ENCODE peak calls at places on chromosome 22, in five cellular contexts. J, T, E, L and K are unnamed samples. For H3K4me1, the result is how much of the 10 kb centered on the place peaks cover.

GRCh38 chr22:11066458-11067285 is 4461.3 kb upstream of the OR11H1 start:
- DNase-seq in E (no peak), T (no peak), L (no peak), J (no peak), K (peak)

GRCh38 chr22:43017525-43018290 is 2.8 kb upstream of the PACSIN2 start:
- DNase-seq in L (no peak), E (no peak), J (no peak), T (no peak), K (no peak)

GRCh38 chr22:44309137-44309536 is 3.6 kb downstream of the SHISAL1 start:
- DNase-seq in E (no peak), J (no peak), L (peak), T (no peak), K (no peak)

GRCh38 chr22:28021116-28021997 is 102.3 kb upstream of the PITPNB start:
- DNase-seq in T (peak), E (peak), J (no peak), L (no peak), K (no peak)

GRCh38 chr22:46263208-46263575 is at the start of gene PKDREJ:
- DNase-seq in E (no peak), T (no peak), J (no peak), L (no peak), K (no peak)

GRCh38 chr22:29157759-29158535 is 47.7 kb upstream of the EMID1 start:
- DNase-seq in T (no peak), L (no peak), J (no peak), E (no peak), K (no peak)

GRCh38 chr22:49719046-49719445 is 108.6 kb downstream of the BRD1 start:
- DNase-seq in L (no peak), J (no peak), E (peak), T (no peak), K (peak)

GRCh38 chr22:36220457-36220921 is 18.8 kb downstream of the APOL2 start:
- DNase-seq in T (no peak), E (no peak), J (no peak), L (peak), K (no peak)

GRCh38 chr22:35785181-35785923 is 67.7 kb downstream of the APOL5 start:
- DNase-seq in E (no peak), T (no peak), J (no peak), L (no peak), K (no peak)

GRCh38 chr22:44493206-44493605 is 4.8 kb downstream of the RTL6 start:
- DNase-seq in E (no peak), L (no peak), J (no peak), T (no peak), K (no peak)

GRCh38 chr22:37121887-37122591 is 12.5 kb upstream of the TMPRSS6 start:
- DNase-seq in J (no peak), E (peak), T (no peak), L (no peak), K (no peak)

GRCh38 chr22:30005213-30005857 is 74.9 kb upstream of the HORMAD2 start:
- DNase-seq in E (peak), J (peak), T (peak), L (peak), K (no peak)

GRCh38 chr22:22955866-22956535 is 68.4 kb downstream of the IGLL5 start:
- DNase-seq in T (peak), L (peak), E (peak), J (no peak), K (no peak)

GRCh38 chr22:25953919-25954318 is 211.9 kb downstream of the MYO18B start:
- DNase-seq in L (no peak), T (no peak), E (no peak), J (no peak), K (no peak)

GRCh38 chr22:42970029-42970428 is 44.9 kb downstream of the PACSIN2 start:
- DNase-seq in T (no peak), J (no peak), E (no peak), L (no peak), K (no peak)

GRCh38 chr22:23471698-23472097 is 108.4 kb downstream of the IGLL1 start:
- DNase-seq in L (no peak), J (no peak), T (no peak), E (no peak), K (no peak)

GRCh38 chr22:24894220-24894975 is 52.1 kb downstream of the LHFPL7 start:
- DNase-seq in T (peak), L (peak), J (peak), E (peak), K (no peak)

GRCh38 chr22:24893341-24894070 is 53.0 kb downstream of the LHFPL7 start:
- DNase-seq in J (peak), T (peak), E (no peak), L (no peak), K (no peak)

DNA sequence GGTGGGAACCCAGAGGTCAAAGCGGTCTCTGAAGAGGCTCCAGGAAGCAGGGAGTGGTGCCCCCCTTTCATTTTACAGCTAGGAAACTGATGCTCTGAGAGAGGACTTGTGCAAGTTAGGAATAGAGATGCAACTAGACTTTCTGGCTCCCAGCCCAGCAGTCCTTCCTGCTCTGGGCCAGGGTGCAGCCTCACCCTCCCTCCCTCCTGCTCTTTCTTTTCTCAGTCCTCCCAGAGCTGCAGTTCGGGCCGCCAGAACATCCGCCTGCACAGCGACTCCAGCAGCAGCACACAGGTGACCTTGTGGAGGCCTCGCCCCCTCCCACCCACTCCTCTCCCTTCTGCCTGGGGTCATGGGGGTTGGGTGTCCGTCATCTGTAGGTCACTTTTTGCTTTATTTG is 51.5 kb downstream of the LHFPL7 start:
- DNase-seq in J (peak), L (peak), E (peak), T (peak), K (no peak)
- H3K4me3 ChIP-seq in J (no peak), L (no peak), E (no peak), T (no peak), K (no peak)

GRCh38 chr22:48380016-48380665 is 1447.5 kb downstream of the BRD1 start:
- DNase-seq in L (no peak), E (peak), T (peak), J (no peak), K (no peak)
- TF ChIP-seq CTCF in L (no peak), E (no peak), T (no peak), J (no peak), K (no peak)

GRCh38 chr22:20567993-20568417 is 60.6 kb downstream of the MED15 start:
- DNase-seq in L (no peak), J (no peak), T (no peak), E (no peak), K (no peak)
- H3K4me1 ChIP-seq in L (under half), J (under half), T (under half), E (under half), K (half or more)

DNA sequence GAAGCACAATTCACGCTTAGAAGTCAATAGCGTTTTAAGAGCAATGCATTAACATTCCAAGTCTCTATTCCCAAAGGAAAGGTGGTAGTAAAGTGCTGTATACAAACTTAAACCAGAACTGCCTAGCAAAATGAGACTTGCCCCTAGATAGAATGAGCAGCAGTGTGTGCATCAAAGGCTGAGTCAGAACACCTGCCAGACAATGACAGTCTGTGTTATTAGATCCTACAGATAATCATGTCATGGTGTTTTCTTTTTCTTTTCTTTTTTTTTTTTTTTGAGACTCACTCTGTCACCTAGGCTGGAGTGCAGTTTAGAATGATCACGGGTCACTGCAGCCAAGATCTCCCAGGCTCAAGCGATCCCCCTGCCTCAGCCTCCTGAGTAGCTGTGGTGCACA is 1.6 kb downstream of the RTCB start:
- DNase-seq in T (no peak), L (no peak), J (no peak), E (no peak), K (no peak)
- H3K4me3 ChIP-seq in T (no peak), L (no peak), J (peak), E (peak), K (peak)

GRCh38 chr22:41191467-41191866 is 13.6 kb upstream of the L3MBTL2 start:
- DNase-seq in L (no peak), E (no peak), T (no peak), J (no peak), K (no peak)
- TF ChIP-seq CTCF in L (no peak), E (no peak), T (no peak), J (no peak), K (no peak)